ENCODE peak calls at places on chromosome 22, in five cellular contexts. Z, X, O, H and F are unnamed samples.

GRCh38 chr22:42228480-42228879 is 42.0 kb downstream of the TCF20 start:
- DNase-seq in H (no peak), Z (no peak), X (no peak), O (no peak), F (no peak)

GRCh38 chr22:26573026-26573662 is 16.8 kb downstream of the TPST2 start:
- DNase-seq in Z (peak), O (no peak), X (no peak), H (no peak), F (peak)

GRCh38 chr22:36546932-36547331 is 18.0 kb upstream of the EIF3D start:
- DNase-seq in O (peak), H (no peak), Z (no peak), X (no peak), F (no peak)

GRCh38 chr22:27720860-27721259 is 80.7 kb downstream of the MN1 start:
- DNase-seq in H (no peak), O (no peak), X (no peak), Z (no peak), F (no peak)

GRCh38 chr22:48793949-48794348 is 1033.7 kb downstream of the BRD1 start:
- DNase-seq in X (no peak), H (no peak), Z (no peak), O (no peak), F (no peak)

GRCh38 chr22:49861642-49862407 is 8.2 kb downstream of the ZBED4 start:
- DNase-seq in Z (no peak), X (no peak), H (no peak), O (no peak), F (no peak)

GRCh38 chr22:19723165-19723989 is at the start of gene GP1BB:
- DNase-seq in H (no peak), X (no peak), O (no peak), Z (no peak), F (peak)

GRCh38 chr22:50396751-50397370 is 53.7 kb downstream of the PPP6R2 start:
- DNase-seq in Z (no peak), H (no peak), O (no peak), X (no peak), F (no peak)

GRCh38 chr22:37033605-37034430 is 14.3 kb downstream of the MPST start:
- DNase-seq in O (no peak), Z (no peak), X (no peak), H (no peak), F (no peak)

GRCh38 chr22:49214976-49215375 is 612.7 kb downstream of the BRD1 start:
- DNase-seq in Z (no peak), H (no peak), O (no peak), X (no peak), F (peak)

GRCh38 chr22:35375031-35375430 is 5.9 kb upstream of the HMOX1 start:
- DNase-seq in X (no peak), H (no peak), O (no peak), Z (no peak), F (no peak)

GRCh38 chr22:37561209-37562048 is 1.1 kb downstream of the CDC42EP1 start:
- DNase-seq in Z (peak), O (peak), H (peak), X (peak), F (peak)

GRCh38 chr22:37752189-37753061 is 55.3 kb upstream of the GCAT start:
- DNase-seq in O (peak), H (no peak), X (peak), Z (peak), F (peak)

GRCh38 chr22:49497266-49497665 is 330.4 kb downstream of the BRD1 start:
- DNase-seq in Z (no peak), X (no peak), H (no peak), O (no peak), F (no peak)

GRCh38 chr22:49023161-49023878 is 804.4 kb downstream of the BRD1 start:
- DNase-seq in H (no peak), O (no peak), Z (peak), X (no peak), F (peak)

GRCh38 chr22:46638601-46639431 is 18.6 kb downstream of the GRAMD4 start:
- DNase-seq in O (no peak), H (no peak), X (no peak), Z (no peak), F (peak)

GRCh38 chr22:18060646-18061620 is 16.9 kb upstream of the PEX26 start:
- DNase-seq in O (peak), Z (no peak), H (no peak), X (no peak), F (no peak)

GRCh38 chr22:48579915-48580279 is 1247.8 kb downstream of the BRD1 start:
- DNase-seq in O (no peak), H (no peak), Z (no peak), X (no peak), F (peak)

GRCh38 chr22:21446128-21446826 is 20.9 kb upstream of the TMEM191C start:
- DNase-seq in H (no peak), O (no peak), Z (peak), X (no peak), F (peak)

GRCh38 chr22:50547231-50547851 is 1.6 kb downstream of the KLHDC7B start:
- DNase-seq in O (no peak), Z (peak), X (no peak), H (no peak), F (peak)

GRCh38 chr22:22390989-22391388 is 117.6 kb downstream of the ZNF280B start:
- DNase-seq in H (no peak), X (no peak), O (no peak), Z (no peak), F (no peak)

GRCh38 chr22:43217285-43218030 is 30.5 kb upstream of the TTLL12 start:
- DNase-seq in O (no peak), X (no peak), Z (no peak), H (no peak), F (no peak)

GRCh38 chr22:50199836-50200332 is 927 bp upstream of the SELENOO start:
- DNase-seq in H (peak), Z (no peak), O (no peak), X (no peak), F (no peak)